ENCODE peak calls at places on chromosomes 16 and 17, in four cellular contexts. One of them, this sample, is unnamed. For H3K4me1 and H3K9me3, the result is how much of the 10 kb centered on the place peaks cover.

GRCh38 chr16:88721236-88721635 is 14.9 kb downstream of the CTU2 start:
- DNase-seq in A549: no peak
- DNase-seq in endodermal cell: no peak
- DNase-seq in CD4-positive, CD25-positive, alpha-beta regulatory T cell: no peak
- DNase-seq in this sample: no peak

GRCh38 chr17:33175565-33175964 is 117.5 kb downstream of the ASIC2 start:
- DNase-seq in endodermal cell: no peak
- DNase-seq in CD4-positive, CD25-positive, alpha-beta regulatory T cell: no peak
- DNase-seq in A549: no peak
- DNase-seq in this sample: no peak

GRCh38 chr17:48526986-48527741 is 3.6 kb downstream of the HOXB1 start:
- DNase-seq in endodermal cell: peak
- DNase-seq in A549: no peak
- DNase-seq in CD4-positive, CD25-positive, alpha-beta regulatory T cell: no peak
- DNase-seq in this sample: no peak

GRCh38 chr16:3175157-3176153 is 12.5 kb upstream of the OR1F1 start:
- DNase-seq in A549: peak
- DNase-seq in CD4-positive, CD25-positive, alpha-beta regulatory T cell: no peak
- DNase-seq in endodermal cell: peak
- DNase-seq in this sample: no peak

GRCh38 chr17:81553616-81554181 is 1.5 kb upstream of the FAAP100 start:
- DNase-seq in endodermal cell: no peak
- DNase-seq in A549: peak
- DNase-seq in CD4-positive, CD25-positive, alpha-beta regulatory T cell: no peak
- DNase-seq in this sample: peak

GRCh38 chr16:85245307-85246172 is 133.3 kb upstream of the CIBAR2 start:
- DNase-seq in CD4-positive, CD25-positive, alpha-beta regulatory T cell: peak
- DNase-seq in endodermal cell: peak
- DNase-seq in A549: peak
- DNase-seq in this sample: peak

GRCh38 chr17:62807812-62808575 is at the start of gene MARCHF10:
- DNase-seq in CD4-positive, CD25-positive, alpha-beta regulatory T cell: no peak
- DNase-seq in endodermal cell: peak
- DNase-seq in A549: no peak
- DNase-seq in this sample: no peak

GRCh38 chr16:56742030-56742984 is 12.4 kb downstream of the NUP93 start:
- DNase-seq in A549: no peak
- DNase-seq in CD4-positive, CD25-positive, alpha-beta regulatory T cell: no peak
- DNase-seq in endodermal cell: no peak
- DNase-seq in this sample: peak

GRCh38 chr16:58481226-58481869 is 18.6 kb upstream of the NDRG4 start:
- DNase-seq in A549: no peak
- DNase-seq in endodermal cell: no peak
- DNase-seq in CD4-positive, CD25-positive, alpha-beta regulatory T cell: no peak
- DNase-seq in this sample: no peak

GRCh38 chr17:60229189-60229802 is 79.5 kb downstream of the CA4 start:
- DNase-seq in A549: no peak
- DNase-seq in endodermal cell: no peak
- DNase-seq in CD4-positive, CD25-positive, alpha-beta regulatory T cell: no peak
- DNase-seq in this sample: no peak

GRCh38 chr16:57544129-57544653 is 1.7 kb downstream of the ADGRG5 start:
- DNase-seq in CD4-positive, CD25-positive, alpha-beta regulatory T cell: no peak
- DNase-seq in endodermal cell: peak
- DNase-seq in A549: no peak
- DNase-seq in this sample: peak

GRCh38 chr16:47574091-47575054 is 113.2 kb downstream of the PHKB start:
- DNase-seq in A549: no peak
- DNase-seq in endodermal cell: no peak
- DNase-seq in CD4-positive, CD25-positive, alpha-beta regulatory T cell: peak
- DNase-seq in this sample: no peak

GRCh38 chr17:76000016-76000754 is 470 bp upstream of the CDK3 start:
- DNase-seq in CD4-positive, CD25-positive, alpha-beta regulatory T cell: peak
- DNase-seq in A549: peak
- DNase-seq in endodermal cell: peak
- DNase-seq in this sample: peak

GRCh38 chr17:44830359-44831269 is 527 bp upstream of the GJC1 start:
- DNase-seq in CD4-positive, CD25-positive, alpha-beta regulatory T cell: peak
- DNase-seq in endodermal cell: peak
- DNase-seq in A549: peak
- DNase-seq in this sample: peak

GRCh38 chr16:82936941-82937551 is 310.3 kb downstream of the CDH13 start:
- DNase-seq in endodermal cell: no peak
- DNase-seq in A549: no peak
- DNase-seq in CD4-positive, CD25-positive, alpha-beta regulatory T cell: no peak
- DNase-seq in this sample: peak

GRCh38 chr17:75181608-75182318 is 996 bp downstream of the SUMO2 start:
- DNase-seq in endodermal cell: no peak
- DNase-seq in CD4-positive, CD25-positive, alpha-beta regulatory T cell: peak
- DNase-seq in A549: no peak
- DNase-seq in this sample: peak

GRCh38 chr16:55701442-55702319 is 45.9 kb downstream of the SLC6A2 start:
- DNase-seq in A549: peak
- DNase-seq in endodermal cell: peak
- DNase-seq in CD4-positive, CD25-positive, alpha-beta regulatory T cell: peak
- DNase-seq in this sample: peak

GRCh38 chr17:80424878-80425765 is 10.2 kb downstream of the ENDOV start:
- DNase-seq in CD4-positive, CD25-positive, alpha-beta regulatory T cell: no peak
- DNase-seq in endodermal cell: peak
- DNase-seq in A549: no peak
- DNase-seq in this sample: no peak

GRCh38 chr17:39668141-39668924 is at the start of gene PNMT:
- DNase-seq in A549: peak
- DNase-seq in endodermal cell: peak
- DNase-seq in CD4-positive, CD25-positive, alpha-beta regulatory T cell: peak
- DNase-seq in this sample: peak

GRCh38 chr17:33436321-33436720 is 143.2 kb upstream of the ASIC2 start:
- DNase-seq in A549: no peak
- DNase-seq in CD4-positive, CD25-positive, alpha-beta regulatory T cell: no peak
- DNase-seq in endodermal cell: no peak
- DNase-seq in this sample: no peak

GRCh38 chr16:4946917-4947316 is 10.0 kb upstream of the PPL start:
- DNase-seq in CD4-positive, CD25-positive, alpha-beta regulatory T cell: no peak
- DNase-seq in A549: no peak
- DNase-seq in endodermal cell: no peak
- DNase-seq in this sample: no peak

GRCh38 chr16:4948903-4949766 is 9.0 kb upstream of the SEC14L5 start:
- DNase-seq in CD4-positive, CD25-positive, alpha-beta regulatory T cell: no peak
- DNase-seq in A549: no peak
- DNase-seq in endodermal cell: no peak
- DNase-seq in this sample: no peak

GRCh38 chr16:4947722-4948503 is 10.2 kb upstream of the SEC14L5 start:
- DNase-seq in CD4-positive, CD25-positive, alpha-beta regulatory T cell: no peak
- DNase-seq in endodermal cell: peak
- DNase-seq in A549: no peak
- DNase-seq in this sample: no peak

GRCh38 chr16:4945560-4946502 is 8.9 kb upstream of the PPL start:
- DNase-seq in A549: peak
- DNase-seq in endodermal cell: no peak
- DNase-seq in CD4-positive, CD25-positive, alpha-beta regulatory T cell: no peak
- DNase-seq in this sample: peak

DNA sequence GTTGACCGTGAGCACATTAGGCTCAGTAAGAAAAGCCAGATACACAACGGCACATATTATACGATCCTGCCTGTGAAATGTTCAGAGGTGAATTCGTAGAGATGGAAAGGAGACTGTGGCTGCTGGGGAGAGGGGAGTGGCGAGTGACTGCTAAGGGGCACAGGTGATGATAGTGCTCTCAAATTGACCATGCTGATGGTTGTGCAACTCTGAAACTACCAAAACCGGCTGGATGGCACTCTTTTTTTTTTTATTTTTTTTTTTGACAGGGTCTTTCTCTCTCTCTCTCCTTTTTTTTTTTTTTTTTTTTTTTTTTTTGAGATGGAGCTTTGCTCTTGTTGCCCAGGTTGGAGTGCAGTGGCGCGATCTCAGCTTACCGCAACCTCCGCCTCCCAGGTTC is 8.1 kb upstream of the SEC14L5 start:
- DNase-seq in A549: no peak
- DNase-seq in endodermal cell: no peak
- DNase-seq in CD4-positive, CD25-positive, alpha-beta regulatory T cell: no peak
- DNase-seq in this sample: no peak
- H3K4me1 ChIP-seq in A549: under half
- H3K4me1 ChIP-seq in endodermal cell: under half
- H3K4me1 ChIP-seq in CD4-positive, CD25-positive, alpha-beta regulatory T cell: under half
- H3K4me1 ChIP-seq in this sample: under half

GRCh38 chr16:62648256-62648655 is 612.0 kb upstream of the CDH8 start:
- DNase-seq in CD4-positive, CD25-positive, alpha-beta regulatory T cell: no peak
- DNase-seq in endodermal cell: no peak
- DNase-seq in A549: no peak
- DNase-seq in this sample: no peak
- H3K9me3 ChIP-seq in CD4-positive, CD25-positive, alpha-beta regulatory T cell: under half
- H3K9me3 ChIP-seq in endodermal cell: under half
- H3K9me3 ChIP-seq in A549: under half
- H3K9me3 ChIP-seq in this sample: under half

GRCh38 chr17:67819722-67820121 is 5.6 kb upstream of the BPTF start:
- DNase-seq in endodermal cell: no peak
- DNase-seq in CD4-positive, CD25-positive, alpha-beta regulatory T cell: no peak
- DNase-seq in A549: no peak
- DNase-seq in this sample: no peak
- H3K4me1 ChIP-seq in endodermal cell: under half
- H3K4me1 ChIP-seq in CD4-positive, CD25-positive, alpha-beta regulatory T cell: under half
- H3K4me1 ChIP-seq in A549: under half
- H3K4me1 ChIP-seq in this sample: under half

DNA sequence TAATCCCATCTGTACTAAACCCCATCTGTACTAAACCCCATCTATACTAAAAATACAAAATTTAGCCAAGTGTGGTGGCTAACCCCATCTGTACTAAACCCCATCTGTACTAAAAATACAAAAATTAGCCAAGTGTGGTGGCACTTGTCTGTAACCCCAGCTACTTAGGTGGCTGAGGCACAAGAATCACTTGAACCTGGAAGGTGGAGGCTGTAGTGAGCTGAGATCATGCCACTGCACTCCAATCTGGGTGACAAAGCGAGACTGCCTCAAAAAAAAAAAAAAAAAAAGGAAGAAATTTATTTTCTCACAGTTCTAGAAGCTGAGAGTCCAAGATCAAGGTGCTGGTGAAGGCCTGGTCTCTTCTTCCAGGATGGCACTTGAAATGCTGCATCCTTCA is 12.1 kb downstream of the ZFP1 start:
- DNase-seq in CD4-positive, CD25-positive, alpha-beta regulatory T cell: no peak
- DNase-seq in A549: no peak
- DNase-seq in endodermal cell: no peak
- DNase-seq in this sample: no peak
- H3K9me3 ChIP-seq in CD4-positive, CD25-positive, alpha-beta regulatory T cell: under half
- H3K9me3 ChIP-seq in A549: half or more
- H3K9me3 ChIP-seq in endodermal cell: half or more
- H3K9me3 ChIP-seq in this sample: under half

GRCh38 chr16:66553223-66553622 is 847 bp downstream of the CKLF start:
- DNase-seq in CD4-positive, CD25-positive, alpha-beta regulatory T cell: peak
- DNase-seq in A549: no peak
- DNase-seq in endodermal cell: no peak
- DNase-seq in this sample: peak

GRCh38 chr16:66552288-66553143 is at the start of gene CKLF:
- DNase-seq in CD4-positive, CD25-positive, alpha-beta regulatory T cell: peak
- DNase-seq in endodermal cell: peak
- DNase-seq in A549: peak
- DNase-seq in this sample: peak

GRCh38 chr16:66549284-66550131 is at the start of gene TK2:
- DNase-seq in A549: peak
- DNase-seq in CD4-positive, CD25-positive, alpha-beta regulatory T cell: peak
- DNase-seq in endodermal cell: peak
- DNase-seq in this sample: peak

GRCh38 chr16:66551788-66552287 is 538 bp upstream of the CKLF start:
- DNase-seq in endodermal cell: no peak
- DNase-seq in A549: no peak
- DNase-seq in CD4-positive, CD25-positive, alpha-beta regulatory T cell: no peak
- DNase-seq in this sample: no peak

GRCh38 chr16:66551362-66551761 is 1.0 kb upstream of the CKLF start:
- DNase-seq in A549: peak
- DNase-seq in CD4-positive, CD25-positive, alpha-beta regulatory T cell: peak
- DNase-seq in endodermal cell: peak
- DNase-seq in this sample: peak
- H3K4me1 ChIP-seq in A549: under half
- H3K4me1 ChIP-seq in CD4-positive, CD25-positive, alpha-beta regulatory T cell: half or more
- H3K4me1 ChIP-seq in endodermal cell: under half
- H3K4me1 ChIP-seq in this sample: under half

GRCh38 chr17:21530841-21531240 is 154.7 kb downstream of the KCNJ12 start:
- DNase-seq in A549: no peak
- DNase-seq in endodermal cell: no peak
- DNase-seq in CD4-positive, CD25-positive, alpha-beta regulatory T cell: no peak
- DNase-seq in this sample: no peak
- H3K9me3 ChIP-seq in A549: under half
- H3K9me3 ChIP-seq in endodermal cell: under half
- H3K9me3 ChIP-seq in CD4-positive, CD25-positive, alpha-beta regulatory T cell: under half
- H3K9me3 ChIP-seq in this sample: under half

This sample was measured in SJSA1.